ENCODE peak calls at places on chromosomes 3 and 15, in eight cellular contexts. H is GM19239, C is H54, W is cardiac muscle cell, T is NCI-H1105, P is choroid plexus epithelial cell, V is mucosa of gallbladder, Q is globus pallidus. D is an unnamed sample.

GRCh38 chr15:59372352-59373211 is at the start of gene MYO1E:
- DNase-seq in P (peak), V (peak), T (peak), H (peak), W (peak), Q (peak), C (peak), D (no peak)

GRCh38 chr3:80232760-80233159 is 465.0 kb upstream of the ROBO1 start:
- DNase-seq in W (peak), C (no peak), T (no peak), V (no peak), Q (no peak), P (peak), H (no peak), D (no peak)

GRCh38 chr15:62647195-62647865 is 395.2 kb upstream of the TPM1 start:
- DNase-seq in V (peak), W (peak), P (peak), T (no peak), Q (no peak), H (no peak), C (peak), D (no peak)

GRCh38 chr3:100073555-100074307 is 40.6 kb downstream of the FILIP1L start:
- DNase-seq in W (peak), V (no peak), H (no peak), P (peak), T (no peak), C (no peak), Q (peak), D (no peak)

GRCh38 chr3:32662638-32663037 is 22.4 kb upstream of the CNOT10 start:
- DNase-seq in Q (no peak), W (no peak), P (no peak), T (no peak), V (no peak), H (no peak), C (no peak), D (no peak)

GRCh38 chr3:25454411-25454927 is 26.4 kb downstream of the RARB start:
- DNase-seq in P (no peak), H (no peak), C (no peak), Q (no peak), W (no peak), V (no peak), T (no peak), D (no peak)

GRCh38 chr15:93372209-93372910 is 283.3 kb upstream of the RGMA start:
- DNase-seq in C (no peak), Q (no peak), V (no peak), P (no peak), W (no peak), H (no peak), T (no peak), D (no peak)

GRCh38 chr3:192207661-192208060 is 519.7 kb downstream of the FGF12 start:
- DNase-seq in H (no peak), P (no peak), W (peak), T (peak), Q (no peak), V (no peak), C (no peak), D (no peak)

GRCh38 chr15:55532944-55533343 is 24.9 kb upstream of the DNAAF4 start:
- DNase-seq in W (no peak), T (no peak), C (no peak), V (no peak), P (no peak), H (no peak), Q (no peak), D (no peak)

GRCh38 chr15:101059381-101060341 is 140.5 kb downstream of the LRRK1 start:
- DNase-seq in V (no peak), P (no peak), H (no peak), Q (no peak), W (no peak), C (no peak), T (no peak), D (no peak)

GRCh38 chr3:115347737-115348136 is 200.6 kb upstream of the ZBTB20 start:
- DNase-seq in Q (no peak), V (no peak), W (peak), C (no peak), T (no peak), P (peak), H (no peak), D (no peak)

GRCh38 chr15:71115567-71116351 is 488 bp downstream of the THSD4 start:
- DNase-seq in C (no peak), W (peak), P (peak), V (no peak), H (no peak), T (no peak), Q (no peak), D (no peak)

GRCh38 chr3:65144791-65145355 is 457.1 kb upstream of the ADAMTS9 start:
- DNase-seq in T (no peak), Q (no peak), C (no peak), P (peak), W (peak), H (no peak), V (no peak), D (no peak)

GRCh38 chr3:129317014-129317771 is 38.5 kb downstream of the HMCES start:
- DNase-seq in P (no peak), W (no peak), H (no peak), V (no peak), T (no peak), C (no peak), Q (no peak), D (no peak)

GRCh38 chr15:41829959-41830646 is 2.2 kb downstream of the JMJD7 start:
- DNase-seq in H (no peak), P (no peak), V (no peak), T (no peak), Q (no peak), C (no peak), W (no peak), D (no peak)

GRCh38 chr15:65032823-65033537 is 3.5 kb upstream of the MTFMT start:
- DNase-seq in Q (peak), V (peak), P (peak), C (peak), W (peak), H (no peak), T (no peak), D (no peak)

GRCh38 chr3:102085431-102086226 is 236.3 kb downstream of the NFKBIZ start:
- DNase-seq in P (no peak), C (no peak), H (no peak), Q (no peak), T (no peak), W (no peak), V (no peak), D (no peak)

GRCh38 chr3:13023251-13024055 is 49.8 kb downstream of the IQSEC1 start:
- DNase-seq in P (peak), Q (no peak), C (no peak), W (no peak), H (no peak), T (no peak), V (no peak), D (no peak)

GRCh38 chr3:149572796-149573414 is 84.9 kb downstream of the WWTR1 start:
- DNase-seq in W (peak), H (no peak), P (peak), T (no peak), C (no peak), Q (no peak), V (no peak), D (no peak)

GRCh38 chr3:178385280-178385952 is 150.8 kb upstream of the KCNMB2 start:
- DNase-seq in H (no peak), V (peak), C (no peak), Q (peak), W (peak), P (peak), T (peak), D (no peak)

GRCh38 chr15:61750271-61751084 is 309.8 kb downstream of the VPS13C start:
- DNase-seq in C (no peak), Q (peak), T (no peak), P (no peak), V (no peak), W (no peak), H (no peak), D (no peak)

GRCh38 chr15:37103475-37104071 is 3.2 kb upstream of the MEIS2 start:
- DNase-seq in W (no peak), C (no peak), Q (no peak), H (no peak), V (no peak), T (no peak), P (no peak), D (no peak)

GRCh38 chr3:25904248-25904647 is 114.4 kb downstream of the OXSM start:
- DNase-seq in Q (no peak), T (no peak), V (no peak), H (no peak), P (no peak), C (no peak), W (no peak), D (no peak)

GRCh38 chr15:38683382-38684242 is 119.0 kb upstream of the RASGRP1 start:
- DNase-seq in V (peak), C (peak), Q (peak), P (peak), W (peak), T (peak), H (peak), D (no peak)

GRCh38 chr3:132837615-132838014 is 115.4 kb upstream of the NPHP3 start:
- DNase-seq in P (no peak), Q (no peak), V (no peak), H (no peak), C (no peak), T (no peak), W (no peak), D (no peak)

GRCh38 chr3:45575491-45575923 is 19.0 kb upstream of the LIMD1 start:
- DNase-seq in V (no peak), W (peak), P (peak), H (no peak), Q (no peak), C (no peak), T (no peak), D (no peak)